ENCODE peak calls at places on chromosome 15, in eight cellular contexts. N is astrocyte, Y is uterus, O is Panc1, A is lung, E is heart left ventricle, D is GM23338, C is endothelial cell of umbilical vein. V is an unnamed sample.

GRCh38 chr15:66886241-66886675 is 179.1 kb upstream of the SMAD3 start:
- DNase-seq in A (no peak), C (no peak), E (peak), O (no peak), D (no peak), N (no peak), Y (no peak), V (no peak)

GRCh38 chr15:90529369-90530249 is at the start of gene CRTC3:
- DNase-seq in N (peak), C (peak), D (peak), E (peak), O (no peak), Y (peak), A (peak), V (peak)

GRCh38 chr15:65962187-65962586 is 92.9 kb downstream of the RAB11A start:
- DNase-seq in A (no peak), E (no peak), C (peak), N (no peak), Y (no peak), O (no peak), D (no peak), V (no peak)

GRCh38 chr15:66964791-66965190 is 100.6 kb upstream of the SMAD3 start:
- DNase-seq in Y (no peak), E (no peak), D (no peak), O (no peak), N (no peak), C (no peak), A (no peak), V (no peak)

GRCh38 chr15:79265987-79266579 is 16.4 kb upstream of the ANKRD34C start:
- DNase-seq in C (no peak), A (no peak), D (no peak), O (no peak), Y (no peak), N (no peak), E (no peak), V (no peak)

GRCh38 chr15:66661432-66662096 is 40.5 kb upstream of the SMAD6 start:
- DNase-seq in N (no peak), E (peak), Y (no peak), D (no peak), O (no peak), A (peak), C (peak), V (no peak)

GRCh38 chr15:52496175-52496574 is 32.5 kb downstream of the MYO5A start:
- DNase-seq in E (no peak), D (no peak), N (no peak), A (no peak), O (no peak), Y (no peak), C (no peak), V (no peak)

GRCh38 chr15:68224546-68225250 is 4.8 kb downstream of the CLN6 start:
- DNase-seq in N (no peak), O (no peak), Y (no peak), D (no peak), E (no peak), A (peak), C (no peak), V (no peak)

GRCh38 chr15:67241132-67241855 is 13.2 kb downstream of the AAGAB start:
- DNase-seq in N (no peak), A (no peak), E (no peak), Y (no peak), D (peak), C (no peak), O (no peak), V (no peak)

GRCh38 chr15:85030301-85031049 is 48.8 kb downstream of the PDE8A start:
- DNase-seq in A (no peak), Y (no peak), N (peak), O (no peak), D (no peak), C (peak), E (no peak), V (no peak)

GRCh38 chr15:83205725-83206324 is 1.8 kb downstream of the HDGFL3 start:
- DNase-seq in D (no peak), A (no peak), C (peak), Y (no peak), E (no peak), N (peak), O (no peak), V (no peak)

GRCh38 chr15:39641187-39641889 is 60.5 kb downstream of the THBS1 start:
- DNase-seq in D (peak), O (no peak), E (no peak), N (peak), C (no peak), Y (no peak), A (no peak), V (no peak)

GRCh38 chr15:55221090-55222011 is 24.6 kb upstream of the RSL24D1 start:
- DNase-seq in E (no peak), Y (no peak), N (peak), D (peak), A (peak), O (no peak), C (peak), V (no peak)

GRCh38 chr15:48806151-48806550 is 4.7 kb downstream of the CEP152 start:
- DNase-seq in E (peak), A (no peak), N (no peak), Y (no peak), C (no peak), O (no peak), D (peak), V (no peak)

GRCh38 chr15:74406992-74407705 is 26.6 kb downstream of the SEMA7A start:
- DNase-seq in E (no peak), C (no peak), A (no peak), O (no peak), Y (peak), N (peak), D (peak), V (no peak)

GRCh38 chr15:57284535-57284934 is 91.8 kb upstream of the CGNL1 start:
- DNase-seq in D (no peak), E (no peak), O (no peak), C (no peak), Y (no peak), A (no peak), N (no peak), V (no peak)
- TF ChIP-seq CTCF in D (no peak), E (no peak), O (no peak), C (no peak), Y (no peak), A (no peak), N (no peak), V (no peak)

GRCh38 chr15:78130012-78130353 is 1.3 kb downstream of the CIB2 start:
- DNase-seq in O (no peak), N (no peak), C (no peak), E (no peak), A (no peak), D (no peak), Y (no peak), V (no peak)
- H3K27ac ChIP-seq in O (no peak), N (no peak), C (no peak), E (no peak), A (no peak), D (no peak), Y (no peak), V (peak)

GRCh38 chr15:45134046-45134445 is 4.3 kb downstream of the DUOX1 start:
- DNase-seq in N (no peak), D (no peak), O (no peak), A (no peak), Y (no peak), C (no peak), E (no peak), V (no peak)

GRCh38 chr15:45134682-45135604 is 5.1 kb downstream of the DUOX1 start:
- DNase-seq in D (peak), O (no peak), N (no peak), E (no peak), A (no peak), C (no peak), Y (no peak), V (no peak)

GRCh38 chr15:45137703-45138102 is 7.9 kb downstream of the DUOX1 start:
- DNase-seq in D (no peak), N (no peak), C (no peak), A (no peak), O (no peak), Y (no peak), E (no peak), V (no peak)

GRCh38 chr15:45138814-45139765 is 9.3 kb downstream of the DUOX1 start:
- DNase-seq in E (no peak), D (no peak), C (no peak), N (no peak), A (peak), O (no peak), Y (no peak), V (no peak)

DNA sequence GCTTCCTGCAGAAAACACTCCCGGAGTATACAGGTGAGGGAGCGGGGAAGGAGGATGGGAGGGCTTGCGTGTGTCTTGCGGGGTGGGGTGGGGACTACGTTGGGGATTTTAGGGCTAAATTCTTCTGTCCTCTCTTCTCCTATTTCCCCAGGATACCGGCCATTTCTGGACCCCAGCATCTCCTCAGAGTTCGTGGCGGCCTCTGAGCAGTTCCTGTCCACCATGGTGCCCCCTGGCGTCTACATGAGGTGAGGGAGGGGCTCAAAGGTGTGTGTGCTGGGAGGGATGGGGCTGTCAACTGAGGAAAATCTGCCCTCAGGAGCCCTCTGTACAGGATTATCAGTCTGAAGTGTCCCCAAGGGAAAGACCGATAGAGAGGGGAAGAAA is 6.6 kb downstream of the DUOX1 start:
- DNase-seq in A (no peak), O (no peak), D (peak), N (no peak), Y (no peak), C (no peak), E (no peak), V (no peak)
- TF ChIP-seq CTCF in A (no peak), O (no peak), D (peak), N (no peak), Y (no peak), C (peak), E (no peak), V (peak)

GRCh38 chr15:73053398-73053723 is 1.1 kb downstream of the NEO1 start:
- DNase-seq in N (no peak), A (no peak), C (no peak), Y (no peak), E (no peak), O (no peak), D (peak), V (no peak)
- H3K27ac ChIP-seq in N (no peak), A (no peak), C (no peak), Y (peak), E (peak), O (no peak), D (peak), V (no peak)

GRCh38 chr15:62912808-62913207 is 129.7 kb upstream of the TPM1 start:
- DNase-seq in D (peak), E (no peak), O (no peak), C (no peak), A (no peak), N (no peak), Y (no peak), V (no peak)
- TF ChIP-seq CTCF in D (no peak), E (no peak), O (no peak), C (no peak), A (no peak), N (peak), Y (peak), V (no peak)